ENCODE peak calls at places on chromosomes 3 and 15, in five cellular contexts. T is neural progenitor cell, D is hepatocyte, S is HCT116, C is PC-3. I is an unnamed sample.

GRCh38 chr15:101324513-101325177 is 29.6 kb upstream of the SNRPA1 start:
- DNase-seq in T (no peak), D (peak), S (no peak), C (no peak), I (no peak)

GRCh38 chr3:101873619-101874018 is 24.3 kb downstream of the NFKBIZ start:
- DNase-seq in T (no peak), D (no peak), S (no peak), C (peak), I (no peak)

GRCh38 chr15:48440084-48440483 is 108.9 kb downstream of the DUT start:
- DNase-seq in T (peak), D (no peak), S (no peak), C (no peak), I (peak)

GRCh38 chr3:45864760-45865567 is 21.4 kb upstream of the CCR9 start:
- DNase-seq in T (no peak), D (no peak), S (no peak), C (no peak), I (no peak)

GRCh38 chr3:114052216-114052615 is 4.1 kb downstream of the CCDC191 start:
- DNase-seq in T (no peak), D (no peak), S (no peak), C (no peak), I (no peak)

GRCh38 chr15:32998979-32999677 is 195.4 kb downstream of the FMN1 start:
- DNase-seq in T (no peak), D (no peak), S (no peak), C (no peak), I (no peak)

GRCh38 chr15:89406218-89406716 is 71.6 kb upstream of the POLG start:
- DNase-seq in T (peak), D (no peak), S (no peak), C (no peak), I (no peak)

GRCh38 chr15:56327721-56328502 is 37.3 kb upstream of the TEX9 start:
- DNase-seq in T (no peak), D (no peak), S (no peak), C (peak), I (peak)

GRCh38 chr15:84023636-84024035 is 211.9 kb upstream of the GOLGA6L4 start:
- DNase-seq in T (peak), D (peak), S (peak), C (peak), I (peak)

GRCh38 chr3:80688814-80689213 is 921.0 kb upstream of the ROBO1 start:
- DNase-seq in T (peak), D (peak), S (no peak), C (peak), I (peak)

GRCh38 chr3:45208587-45208986 is 17.5 kb downstream of the TMEM158 start:
- DNase-seq in T (no peak), D (no peak), S (no peak), C (no peak), I (no peak)

GRCh38 chr3:132817646-132818177 is 95.5 kb upstream of the NPHP3 start:
- DNase-seq in T (no peak), D (no peak), S (no peak), C (no peak), I (no peak)

GRCh38 chr15:85044251-85044853 is 62.7 kb downstream of the PDE8A start:
- DNase-seq in T (peak), D (peak), S (peak), C (peak), I (peak)

DNA sequence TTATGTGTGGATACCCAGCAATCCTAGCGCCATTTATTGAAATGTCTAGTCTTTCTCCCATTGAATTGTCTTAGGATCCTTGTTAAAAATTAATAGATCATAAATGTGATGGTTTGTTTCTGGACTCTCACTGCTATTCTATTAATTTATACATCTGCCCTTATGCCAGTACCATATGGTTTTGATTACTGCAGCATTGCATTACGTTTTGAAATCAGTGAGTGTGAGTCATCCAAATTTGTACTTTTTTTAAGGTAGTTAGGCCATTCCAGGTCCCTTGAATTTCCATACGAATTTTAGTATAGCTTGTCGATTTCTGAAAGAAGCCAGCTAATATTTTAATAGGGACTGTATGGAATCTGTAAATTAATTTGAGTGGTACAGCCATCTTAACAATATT is 648.6 kb upstream of the ZNF385D start:
- DNase-seq in T (no peak), D (no peak), S (no peak), C (no peak), I (no peak)
- TF ChIP-seq EZH2 in T (no peak), D (no peak), S (no peak), C (no peak), I (no peak)

GRCh38 chr15:79065744-79066376 is 24.7 kb downstream of the RASGRF1 start:
- DNase-seq in T (no peak), D (no peak), S (no peak), C (no peak), I (peak)
- TF ChIP-seq EZH2phosphoT487 in T (no peak), D (no peak), S (no peak), C (no peak), I (no peak)

GRCh38 chr15:96417760-96418130 is 87.2 kb downstream of the NR2F2 start:
- DNase-seq in T (no peak), D (no peak), S (no peak), C (no peak), I (no peak)
- TF ChIP-seq EZH2 in T (peak), D (no peak), S (no peak), C (no peak), I (peak)

DNA sequence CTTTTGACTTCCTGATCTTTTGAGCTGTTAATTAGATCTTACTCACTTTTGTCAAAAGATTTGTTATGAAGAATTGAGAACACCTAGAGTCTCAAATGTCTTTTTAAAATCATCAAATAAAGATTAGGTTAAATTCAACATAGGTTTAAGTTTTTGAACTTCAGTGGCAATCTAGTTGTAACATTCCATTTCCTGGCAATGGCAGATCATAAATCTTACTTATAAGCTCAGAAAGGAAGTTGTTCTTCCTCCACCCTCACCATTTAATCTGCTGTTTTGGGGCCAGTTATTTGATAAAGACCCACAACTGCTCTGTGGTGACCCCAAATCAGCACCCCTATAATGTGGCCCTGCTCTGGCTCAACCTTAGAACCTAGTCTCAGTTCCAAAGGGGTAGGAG is 103.3 kb upstream of the RASGRP1 start:
- DNase-seq in T (no peak), D (no peak), S (no peak), C (no peak), I (no peak)
- TF ChIP-seq EZH2phosphoT487 in T (no peak), D (no peak), S (no peak), C (no peak), I (no peak)

GRCh38 chr15:63901912-63902670 is 68.3 kb upstream of the HERC1 start:
- DNase-seq in T (no peak), D (no peak), S (no peak), C (no peak), I (no peak)

GRCh38 chr15:63900306-63900705 is 66.6 kb upstream of the HERC1 start:
- DNase-seq in T (no peak), D (no peak), S (no peak), C (no peak), I (no peak)

GRCh38 chr15:63905131-63905530 is 71.4 kb upstream of the HERC1 start:
- DNase-seq in T (no peak), D (no peak), S (no peak), C (no peak), I (no peak)

GRCh38 chr15:63904042-63904441 is 70.3 kb upstream of the HERC1 start:
- DNase-seq in T (no peak), D (no peak), S (no peak), C (no peak), I (no peak)

DNA sequence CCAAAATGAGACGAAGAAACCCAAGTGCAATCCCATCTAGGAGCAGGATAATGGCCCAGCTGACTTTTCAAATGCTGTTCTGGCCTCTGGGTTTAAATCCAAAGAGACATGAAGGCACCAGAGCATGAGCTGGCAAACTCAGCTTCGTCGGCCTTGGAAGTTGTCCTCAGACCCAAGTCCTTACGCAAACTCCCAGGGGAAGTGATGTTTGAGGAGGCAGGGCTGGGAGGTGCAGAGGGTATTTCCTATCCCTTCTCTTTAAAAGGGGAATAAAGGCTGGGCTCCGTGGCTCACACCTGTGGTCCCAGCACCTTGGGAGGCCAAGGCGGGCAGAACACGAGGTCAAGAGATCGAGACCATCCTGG is 68.9 kb upstream of the HERC1 start:
- DNase-seq in T (no peak), D (no peak), S (no peak), C (no peak), I (no peak)
- TF ChIP-seq EZH2 in T (no peak), D (no peak), S (no peak), C (no peak), I (no peak)

GRCh38 chr3:164194842-164195241 is 883.5 kb downstream of the SI start:
- DNase-seq in T (peak), D (no peak), S (no peak), C (peak), I (peak)
- TF ChIP-seq EZH2phosphoT487 in T (no peak), D (no peak), S (no peak), C (no peak), I (no peak)

GRCh38 chr15:79089890-79090486 is 592 bp downstream of the RASGRF1 start:
- DNase-seq in T (peak), D (no peak), S (no peak), C (no peak), I (peak)
- TF ChIP-seq EZH2 in T (peak), D (peak), S (no peak), C (no peak), I (peak)

GRCh38 chr3:52002768-52003167 is 7.1 kb upstream of the RPL29 start:
- DNase-seq in T (peak), D (no peak), S (no peak), C (no peak), I (no peak)

GRCh38 chr3:52006017-52006819 is 10.5 kb upstream of the RPL29 start:
- DNase-seq in T (no peak), D (no peak), S (no peak), C (no peak), I (no peak)

GRCh38 chr3:52005571-52005986 is 9.9 kb upstream of the RPL29 start:
- DNase-seq in T (peak), D (peak), S (no peak), C (no peak), I (peak)

GRCh38 chr3:52004906-52005395 is 9.3 kb upstream of the RPL29 start:
- DNase-seq in T (peak), D (no peak), S (no peak), C (no peak), I (no peak)

DNA sequence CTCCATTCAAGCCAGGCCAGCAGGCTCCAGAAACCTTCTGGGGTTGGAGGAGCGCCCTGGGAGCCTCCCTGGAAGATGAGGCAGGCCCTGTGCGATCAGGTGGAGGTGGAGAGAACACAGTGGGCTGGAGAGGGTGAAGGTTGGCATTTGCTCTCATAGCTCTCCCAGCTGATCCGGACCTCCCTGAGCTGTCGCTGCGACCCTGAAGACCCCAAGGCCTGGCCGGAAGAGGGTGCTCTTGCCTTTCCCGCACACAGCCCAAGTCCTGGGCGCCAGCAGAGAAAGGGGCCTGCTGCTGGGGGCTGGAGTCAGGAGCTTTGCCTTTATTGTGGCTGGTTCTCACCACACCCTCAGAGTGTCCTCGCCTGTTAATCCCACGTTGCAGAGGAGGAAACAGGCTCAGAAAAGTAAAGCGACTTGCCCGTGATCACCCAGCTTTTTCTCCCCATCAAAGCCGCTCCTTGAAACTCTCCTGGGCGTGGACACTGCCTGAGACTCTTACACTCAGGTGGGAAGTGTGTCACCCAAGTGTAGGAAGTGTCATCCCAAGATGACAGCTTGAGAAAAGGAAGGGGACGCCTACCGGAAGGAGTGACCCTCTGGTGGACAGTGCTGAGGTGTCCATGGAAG is 8.6 kb upstream of the RPL29 start:
- DNase-seq in T (peak), D (peak), S (no peak), C (no peak), I (peak)
- TF ChIP-seq EZH2phosphoT487 in T (no peak), D (no peak), S (no peak), C (no peak), I (no peak)